ENCODE peak calls at places on chromosomes 7 and 10, in eight cellular contexts. Q is BJ, V is cardiac muscle cell, P is IMR-90, N is breast epithelium, Z is upper lobe of left lung, Y is testis, E is HFF-Myc. F is an unnamed sample.

GRCh38 chr7:158865462-158865922 is 9.1 kb downstream of the DYNC2I1 start:
- DNase-seq in Q (no peak), V (no peak), P (no peak), N (no peak), Z (no peak), Y (no peak), E (peak; percentile 70), F (no peak)

GRCh38 chr10:68135362-68135761 is 26.1 kb downstream of the MYPN start:
- DNase-seq in Q (peak; percentile 36), V (no peak), P (peak; percentile 63), N (no peak), Z (no peak), Y (no peak), E (no peak), F (peak; percentile 18)

GRCh38 chr10:111146025-111146640 is 69.3 kb downstream of the ADRA2A start:
- DNase-seq in Q (no peak), V (no peak), P (no peak), N (no peak), Z (no peak), Y (peak; percentile 59), E (no peak), F (no peak)

GRCh38 chr10:49000437-49001398 is 61.1 kb upstream of the LRRC18 start:
- DNase-seq in Q (no peak), V (no peak), P (no peak), N (no peak), Z (no peak), Y (no peak), E (no peak), F (no peak)

GRCh38 chr10:131996508-131997365 is 15.0 kb upstream of the BNIP3 start:
- DNase-seq in Q (no peak), V (no peak), P (no peak), N (no peak), Z (peak; percentile 62), Y (no peak), E (no peak), F (no peak)

GRCh38 chr10:83301732-83302131 is 837.6 kb upstream of the GHITM start:
- DNase-seq in Q (no peak), V (no peak), P (no peak), N (peak; percentile 18), Z (no peak), Y (no peak), E (no peak), F (peak; percentile 90)

GRCh38 chr10:25117757-25118156 is 57.0 kb upstream of the GPR158 start:
- DNase-seq in Q (no peak), V (no peak), P (no peak), N (no peak), Z (no peak), Y (no peak), E (no peak), F (no peak)

GRCh38 chr7:75712517-75713361 is 26.0 kb downstream of the HIP1 start:
- DNase-seq in Q (no peak), V (no peak), P (no peak), N (no peak), Z (no peak), Y (no peak), E (no peak), F (no peak)

GRCh38 chr7:116212859-116213258 is 2.5 kb downstream of the TES start:
- DNase-seq in Q (no peak), V (no peak), P (no peak), N (no peak), Z (no peak), Y (no peak), E (no peak), F (no peak)

GRCh38 chr7:100159099-100159623 is 638 bp upstream of the TRAPPC14 start:
- DNase-seq in Q (no peak), V (no peak), P (no peak), N (no peak), Z (no peak), Y (no peak), E (no peak), F (no peak)

GRCh38 chr10:34918896-34919295 is 103.8 kb upstream of the PARD3 start:
- DNase-seq in Q (no peak), V (no peak), P (no peak), N (no peak), Z (no peak), Y (no peak), E (no peak), F (no peak)

GRCh38 chr7:37930226-37930948 is 9.9 kb downstream of the EPDR1 start:
- DNase-seq in Q (peak; percentile 72), V (no peak), P (no peak), N (no peak), Z (no peak), Y (no peak), E (no peak), F (no peak)

GRCh38 chr7:57182031-57182430 is 49.8 kb upstream of the ZNF479 start:
- DNase-seq in Q (no peak), V (no peak), P (no peak), N (no peak), Z (no peak), Y (no peak), E (no peak), F (no peak)

GRCh38 chr10:131083915-131084790 is 227.4 kb downstream of the TCERG1L start:
- DNase-seq in Q (no peak), V (no peak), P (no peak), N (no peak), Z (no peak), Y (no peak), E (no peak), F (no peak)

GRCh38 chr10:19816420-19817250 is at the start of gene PLXDC2:
- DNase-seq in Q (no peak), V (peak; percentile 73), P (peak; percentile 36), N (peak; percentile 41), Z (peak; percentile 56), Y (peak; percentile 50), E (no peak), F (peak; percentile 74)

GRCh38 chr7:51318886-51319579 is 2.4 kb upstream of the COBL start:
- DNase-seq in Q (no peak), V (no peak), P (no peak), N (no peak), Z (no peak), Y (no peak), E (no peak), F (no peak)

GRCh38 chr7:21076579-21076978 is 289.9 kb upstream of the SP8 start:
- DNase-seq in Q (no peak), V (no peak), P (no peak), N (no peak), Z (peak; percentile 55), Y (no peak), E (no peak), F (peak; percentile 78)

GRCh38 chr7:21071570-21071969 is 284.9 kb upstream of the SP8 start:
- DNase-seq in Q (no peak), V (peak; percentile 30), P (no peak), N (no peak), Z (no peak), Y (no peak), E (no peak), F (peak; percentile 15)

GRCh38 chr7:21077602-21078001 is 290.9 kb upstream of the SP8 start:
- DNase-seq in Q (no peak), V (no peak), P (no peak), N (no peak), Z (no peak), Y (no peak), E (no peak), F (peak; percentile 59)

GRCh38 chr7:21076054-21076453 is 289.4 kb upstream of the SP8 start:
- DNase-seq in Q (no peak), V (peak; percentile 82), P (no peak), N (no peak), Z (no peak), Y (peak; percentile 13), E (no peak), F (peak; percentile 34)
- H3K4me3 ChIP-seq in Q (no peak overlapping the region), V (no peak overlapping the region), P (no peak overlapping the region), N (no peak overlapping the region), Z (no peak overlapping the region), Y (no peak overlapping the region), E (no peak overlapping the region), F (no peak overlapping the region)

GRCh38 chr10:72069751-72070501 is 18.4 kb downstream of the SPOCK2 start:
- DNase-seq in Q (no peak), V (no peak), P (no peak), N (no peak), Z (no peak), Y (peak; percentile 55), E (no peak), F (no peak)
- TF ChIP-seq CTCF in Q (peak; percentile 26), V (peak; percentile 26), P (no peak), N (no peak), Z (no peak), Y (no peak), E (peak; percentile 32), F (peak; percentile 17)

GRCh38 chr10:119409906-119410305 is 132.6 kb downstream of the RGS10 start:
- DNase-seq in Q (no peak), V (no peak), P (peak; percentile 97), N (no peak), Z (no peak), Y (no peak), E (no peak), F (no peak)

GRCh38 chr10:119406888-119407777 is 135.4 kb downstream of the RGS10 start:
- DNase-seq in Q (no peak), V (no peak), P (no peak), N (no peak), Z (no peak), Y (no peak), E (no peak), F (no peak)

GRCh38 chr10:119408969-119409371 is 133.5 kb downstream of the RGS10 start:
- DNase-seq in Q (no peak), V (no peak), P (peak; percentile 60), N (no peak), Z (no peak), Y (no peak), E (no peak), F (no peak)

GRCh38 chr10:119409385-119409784 is 133.1 kb downstream of the RGS10 start:
- DNase-seq in Q (no peak), V (no peak), P (no peak), N (no peak), Z (no peak), Y (no peak), E (no peak), F (no peak)

GRCh38 chr10:119408072-119408471 is 134.4 kb downstream of the RGS10 start:
- DNase-seq in Q (no peak), V (no peak), P (no peak), N (no peak), Z (no peak), Y (no peak), E (no peak), F (no peak)
- H3K4me3 ChIP-seq in Q (no peak overlapping the region), V (no peak overlapping the region), P (no peak overlapping the region), N (no peak overlapping the region), Z (no peak overlapping the region), Y (no peak overlapping the region), E (no peak overlapping the region), F (no peak overlapping the region)

DNA sequence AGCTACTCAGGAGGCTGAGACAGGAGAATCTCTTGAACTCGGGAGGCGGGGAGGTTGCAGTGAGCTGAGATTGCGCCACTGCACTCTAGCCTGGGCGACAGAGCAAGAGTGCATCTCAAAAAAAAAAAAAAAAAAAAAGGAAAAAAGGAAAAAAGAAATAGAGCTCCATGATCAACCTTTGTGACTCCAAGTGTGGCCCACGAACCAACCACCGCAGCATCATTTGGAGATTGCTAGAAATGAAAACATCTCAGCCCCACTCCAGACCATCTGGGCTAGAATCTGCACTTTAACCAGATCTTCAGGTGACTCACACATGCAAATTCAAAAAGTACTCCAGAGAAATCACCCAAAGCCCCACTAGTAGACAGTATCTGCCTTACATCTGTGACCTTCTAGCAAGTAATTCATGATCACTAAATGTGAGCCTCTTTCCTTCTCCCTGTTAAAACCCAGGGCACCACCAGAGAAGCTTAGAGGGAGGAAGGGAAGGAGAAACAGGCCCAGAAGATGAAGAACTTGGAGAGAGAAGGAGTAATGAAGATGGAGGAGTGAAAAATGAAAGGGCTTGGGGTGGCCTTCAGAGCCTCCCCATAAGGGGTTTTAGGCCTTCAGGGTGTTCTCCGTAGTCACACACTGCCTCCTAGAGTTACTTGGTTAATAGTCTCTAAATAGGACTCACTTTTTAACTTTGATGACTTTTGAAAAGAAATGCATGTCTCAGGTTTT is 94.1 kb downstream of the SLC37A3 start:
- DNase-seq in Q (no peak), V (no peak), P (peak; percentile 16), N (no peak), Z (no peak), Y (no peak), E (peak; percentile 12), F (peak; percentile 35)
- TF ChIP-seq CTCF in Q (no peak), V (peak; percentile 43), P (peak; percentile 36), N (no peak), Z (peak; percentile 40), Y (no peak), E (peak; percentile 24), F (peak; percentile 29)